ENCODE peak calls at places on chromosomes 13 and 19, in seven cellular contexts. B is GM12865, T is Peyer's patch, X is HepG2, Q is ovary, V is BJ, F is endodermal cell. Y is an unnamed sample.

GRCh38 chr13:60112771-60113170 is 51.0 kb downstream of the DIAPH3 start:
- DNase-seq in B (no peak), T (no peak), X (no peak), Q (no peak), V (no peak), F (no peak), Y (no peak)

GRCh38 chr19:49999371-50000010 is 25.7 kb downstream of the VRK3 start:
- DNase-seq in B (no peak), T (no peak), X (no peak), Q (no peak), V (no peak), F (no peak), Y (no peak)

GRCh38 chr13:76326343-76326742 is 559.9 kb downstream of the KCTD12 start:
- DNase-seq in B (no peak), T (no peak), X (no peak), Q (no peak), V (no peak), F (no peak), Y (no peak)

GRCh38 chr19:33703821-33704220 is 82.1 kb downstream of the CHST8 start:
- DNase-seq in B (no peak), T (peak), X (no peak), Q (peak), V (no peak), F (no peak), Y (no peak)

GRCh38 chr13:94660695-94661324 is 51.5 kb downstream of the SOX21 start:
- DNase-seq in B (peak), T (no peak), X (no peak), Q (no peak), V (no peak), F (no peak), Y (no peak)

GRCh38 chr13:76884571-76885202 is 1.5 kb downstream of the KCTD12 start:
- DNase-seq in B (peak), T (no peak), X (no peak), Q (no peak), V (no peak), F (no peak), Y (no peak)

GRCh38 chr19:45152504-45153338 is 8.1 kb downstream of the NKPD1 start:
- DNase-seq in B (peak), T (peak), X (no peak), Q (peak), V (no peak), F (peak), Y (no peak)

GRCh38 chr19:3725640-3726310 is 17.6 kb downstream of the TJP3 start:
- DNase-seq in B (no peak), T (peak), X (no peak), Q (no peak), V (no peak), F (peak), Y (no peak)

GRCh38 chr13:90532861-90533260 is 814.6 kb upstream of the MIR17HG start:
- DNase-seq in B (no peak), T (no peak), X (no peak), Q (no peak), V (no peak), F (no peak), Y (peak)

GRCh38 chr19:6135367-6135766 is at the start of gene ACSBG2:
- DNase-seq in B (no peak), T (no peak), X (no peak), Q (no peak), V (no peak), F (no peak), Y (no peak)

GRCh38 chr13:113789167-113789566 is 30.1 kb downstream of the TMEM255B start:
- DNase-seq in B (no peak), T (peak), X (no peak), Q (peak), V (no peak), F (peak), Y (no peak)

GRCh38 chr13:91162180-91162579 is 185.3 kb upstream of the MIR17HG start:
- DNase-seq in B (peak), T (no peak), X (no peak), Q (no peak), V (no peak), F (peak), Y (no peak)

GRCh38 chr19:55545913-55546495 is 661 bp upstream of the SBK3 start:
- DNase-seq in B (no peak), T (no peak), X (peak), Q (no peak), V (no peak), F (no peak), Y (no peak)

GRCh38 chr19:57935731-57936130 is 529 bp upstream of the ZNF418 start:
- DNase-seq in B (no peak), T (no peak), X (no peak), Q (no peak), V (no peak), F (no peak), Y (no peak)

GRCh38 chr13:113049521-113049941 is 56.1 kb upstream of the F7 start:
- DNase-seq in B (no peak), T (no peak), X (no peak), Q (no peak), V (no peak), F (no peak), Y (no peak)

GRCh38 chr19:46866407-46867132 is 5.8 kb downstream of the ARHGAP35 start:
- DNase-seq in B (no peak), T (no peak), X (peak), Q (no peak), V (no peak), F (no peak), Y (no peak)

GRCh38 chr13:113207890-113208423 is 512 bp downstream of the PCID2 start:
- DNase-seq in B (peak), T (no peak), X (peak), Q (no peak), V (no peak), F (peak), Y (no peak)

GRCh38 chr13:26502826-26503225 is 54.7 kb upstream of the WASF3 start:
- DNase-seq in B (peak), T (no peak), X (no peak), Q (no peak), V (no peak), F (peak), Y (no peak)

GRCh38 chr19:45205810-45206209 is 27.2 kb downstream of the BLOC1S3 start:
- DNase-seq in B (no peak), T (no peak), X (no peak), Q (no peak), V (no peak), F (no peak), Y (no peak)

GRCh38 chr19:38564981-38565685 is 52.6 kb downstream of the MAP4K1 start:
- DNase-seq in B (peak), T (no peak), X (no peak), Q (no peak), V (no peak), F (peak), Y (no peak)

GRCh38 chr13:30431269-30431950 is 9.1 kb downstream of the UBE2L5 start:
- DNase-seq in B (peak), T (no peak), X (no peak), Q (no peak), V (no peak), F (no peak), Y (no peak)

GRCh38 chr19:11092181-11092538 is 2.9 kb downstream of the LDLR start:
- DNase-seq in B (peak), T (no peak), X (peak), Q (no peak), V (no peak), F (no peak), Y (no peak)

GRCh38 chr13:30908416-30908980 is 2.4 kb downstream of the MEDAG start:
- DNase-seq in B (no peak), T (no peak), X (no peak), Q (peak), V (no peak), F (no peak), Y (no peak)

GRCh38 chr13:46570273-46570672 is 17.3 kb downstream of the LRCH1 start:
- DNase-seq in B (no peak), T (no peak), X (no peak), Q (no peak), V (no peak), F (no peak), Y (no peak)

GRCh38 chr13:102779426-102780159 is 6.0 kb upstream of the TEX30 start:
- DNase-seq in B (no peak), T (no peak), X (no peak), Q (no peak), V (no peak), F (no peak), Y (no peak)

GRCh38 chr13:75587679-75588078 is 38.1 kb downstream of the UCHL3 start:
- DNase-seq in B (no peak), T (no peak), X (peak), Q (no peak), V (no peak), F (peak), Y (no peak)

GRCh38 chr13:106277483-106278154 is 257.8 kb downstream of the EFNB2 start:
- DNase-seq in B (no peak), T (no peak), X (no peak), Q (no peak), V (no peak), F (peak), Y (no peak)

GRCh38 chr19:1957562-1958248 is 16.7 kb downstream of the CSNK1G2 start:
- DNase-seq in B (no peak), T (no peak), X (no peak), Q (no peak), V (no peak), F (no peak), Y (no peak)

GRCh38 chr19:1956868-1957492 is 16.0 kb downstream of the CSNK1G2 start:
- DNase-seq in B (no peak), T (no peak), X (no peak), Q (no peak), V (no peak), F (peak), Y (no peak)

GRCh38 chr19:1959928-1960589 is 19.1 kb downstream of the CSNK1G2 start:
- DNase-seq in B (no peak), T (no peak), X (no peak), Q (no peak), V (no peak), F (no peak), Y (no peak)

GRCh38 chr19:1962674-1963073 is 21.7 kb downstream of the CSNK1G2 start:
- DNase-seq in B (no peak), T (no peak), X (no peak), Q (no peak), V (no peak), F (no peak), Y (no peak)

DNA sequence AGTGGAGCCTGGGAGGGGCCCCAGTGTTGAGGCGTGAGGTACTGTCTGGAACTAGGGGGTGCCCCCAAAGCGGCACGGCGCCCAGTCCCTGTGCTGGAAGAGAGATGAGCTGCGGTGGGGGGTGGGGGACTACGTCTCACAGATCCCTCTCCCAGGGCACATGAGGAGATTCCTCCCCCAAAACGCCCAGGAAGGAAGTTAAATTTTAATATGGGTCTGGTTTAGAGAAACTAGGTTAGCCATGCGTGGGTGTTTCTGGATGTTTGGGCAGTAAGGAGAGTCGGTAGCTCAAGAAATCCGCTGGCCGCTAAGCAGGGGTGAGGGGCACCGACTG is 20.5 kb downstream of the CSNK1G2 start:
- DNase-seq in B (no peak), T (no peak), X (no peak), Q (peak), V (no peak), F (no peak), Y (no peak)
- H3K4me3 ChIP-seq in B (no peak), T (no peak), X (no peak), Q (no peak), V (no peak), F (no peak), Y (no peak)

GRCh38 chr19:35935911-35936737 is at the start of gene LRFN3:
- DNase-seq in B (peak), T (peak), X (peak), Q (peak), V (no peak), F (peak), Y (peak)

GRCh38 chr19:35931874-35932202 is 4.3 kb upstream of the LRFN3 start:
- DNase-seq in B (no peak), T (no peak), X (no peak), Q (no peak), V (no peak), F (no peak), Y (no peak)

GRCh38 chr19:35932291-35932936 is 3.8 kb upstream of the LRFN3 start:
- DNase-seq in B (no peak), T (no peak), X (no peak), Q (no peak), V (no peak), F (no peak), Y (no peak)

GRCh38 chr19:35928507-35928906 is 7.7 kb upstream of the LRFN3 start:
- DNase-seq in B (no peak), T (no peak), X (no peak), Q (no peak), V (no peak), F (no peak), Y (no peak)

DNA sequence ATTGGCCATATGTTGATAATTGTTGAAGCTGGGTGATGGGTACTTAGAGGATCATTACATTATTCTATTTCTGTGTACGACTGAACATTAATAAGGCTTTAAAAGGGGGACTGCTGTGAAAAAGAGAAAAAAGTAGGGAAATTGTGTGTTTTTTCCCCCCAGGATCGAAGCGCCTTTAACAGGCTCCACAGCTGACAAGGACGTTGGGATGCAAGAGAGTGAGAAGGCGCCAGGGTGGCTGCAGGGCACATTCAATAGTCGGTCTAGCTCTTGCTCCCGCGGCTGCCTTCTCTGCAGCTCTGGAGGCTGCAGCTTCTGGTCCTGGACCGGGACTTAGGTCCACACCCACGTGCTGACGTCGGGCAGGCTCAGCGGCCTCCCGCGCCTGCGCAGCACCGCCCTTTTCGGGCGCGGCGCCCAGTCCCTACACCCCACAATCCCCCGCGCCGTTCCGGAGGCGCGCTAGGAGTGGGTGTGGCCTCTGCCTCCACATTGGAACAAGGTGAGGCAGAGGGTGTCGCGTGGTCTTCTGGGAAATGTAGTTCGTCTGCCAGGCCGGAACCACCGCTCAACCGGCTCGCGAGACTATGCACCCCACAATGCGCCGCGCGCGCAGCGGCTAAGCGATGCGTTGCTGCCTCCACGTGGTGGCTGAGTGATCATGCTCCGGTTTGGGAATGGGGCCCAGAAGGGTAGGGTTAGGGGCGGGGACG is 4.9 kb upstream of the LRFN3 start:
- DNase-seq in B (peak), T (peak), X (peak), Q (peak), V (peak), F (peak), Y (peak)
- TF ChIP-seq CTCF in B (peak), T (peak), X (peak), Q (peak), V (peak), F (peak), Y (peak)

DNA sequence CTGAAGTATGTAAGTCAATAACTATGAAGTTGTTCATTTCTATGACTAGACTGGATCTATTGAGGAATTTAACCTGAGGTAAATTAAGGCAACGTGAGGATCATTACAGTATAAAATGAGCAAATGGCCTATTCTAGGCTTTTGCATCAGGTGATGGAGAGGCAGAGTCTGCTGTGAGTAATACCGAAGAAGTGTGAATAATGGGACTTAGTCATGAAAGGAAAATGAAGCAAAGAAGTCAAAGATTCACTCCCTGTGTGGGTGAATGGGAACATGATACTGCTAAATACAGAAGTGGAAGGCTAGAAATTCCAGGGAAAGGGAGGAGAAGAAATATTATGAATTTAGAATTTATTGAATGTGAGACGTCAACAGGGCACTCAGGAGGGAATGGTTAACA is 774.1 kb downstream of the LIG4 start:
- DNase-seq in B (no peak), T (no peak), X (no peak), Q (no peak), V (no peak), F (no peak), Y (no peak)
- H3K4me3 ChIP-seq in B (no peak), T (no peak), X (no peak), Q (no peak), V (no peak), F (no peak), Y (no peak)

GRCh38 chr13:32023096-32023495 is 8.5 kb upstream of the FRY start:
- DNase-seq in B (no peak), T (no peak), X (no peak), Q (no peak), V (no peak), F (no peak), Y (peak)

GRCh38 chr13:32021785-32022184 is 9.8 kb upstream of the FRY start:
- DNase-seq in B (no peak), T (no peak), X (no peak), Q (no peak), V (no peak), F (no peak), Y (no peak)

GRCh38 chr13:32024750-32025149 is 6.8 kb upstream of the FRY start:
- DNase-seq in B (no peak), T (no peak), X (no peak), Q (no peak), V (no peak), F (no peak), Y (no peak)

GRCh38 chr13:32022292-32022691 is 9.3 kb upstream of the FRY start:
- DNase-seq in B (no peak), T (no peak), X (no peak), Q (no peak), V (no peak), F (no peak), Y (no peak)

GRCh38 chr13:32023698-32024097 is 7.9 kb upstream of the FRY start:
- DNase-seq in B (no peak), T (no peak), X (no peak), Q (no peak), V (no peak), F (no peak), Y (no peak)
- TF ChIP-seq CTCF in B (no peak), T (peak), X (no peak), Q (no peak), V (peak), F (peak), Y (peak)

GRCh38 chr13:99176309-99177276 is 24.1 kb upstream of the UBAC2 start:
- DNase-seq in B (peak), T (peak), X (peak), Q (peak), V (no peak), F (peak), Y (no peak)
- H3K4me3 ChIP-seq in B (no peak), T (no peak), X (no peak), Q (no peak), V (no peak), F (no peak), Y (no peak)

DNA sequence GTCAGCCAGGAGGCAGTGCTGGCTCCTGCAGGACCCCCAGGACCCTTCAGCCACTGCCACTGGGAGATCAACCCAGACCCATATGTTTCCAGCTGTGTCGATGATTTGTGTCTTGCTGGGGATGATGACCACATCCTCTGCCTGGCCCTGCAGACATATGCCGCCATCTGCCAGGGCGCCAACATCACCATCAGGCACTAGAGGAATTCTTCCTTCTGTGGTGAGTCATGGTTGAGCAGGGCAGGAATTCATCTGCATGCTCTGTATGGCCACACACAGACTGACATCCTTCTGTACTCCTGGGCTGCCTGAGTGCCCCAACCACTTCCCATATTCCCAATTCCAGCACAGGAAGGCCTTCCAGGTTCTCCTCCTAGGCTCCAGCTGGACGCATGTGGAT is 27.1 kb upstream of the FXYD3 start:
- DNase-seq in B (no peak), T (no peak), X (no peak), Q (no peak), V (peak), F (no peak), Y (no peak)
- TF ChIP-seq CTCF in B (no peak), T (no peak), X (no peak), Q (no peak), V (no peak), F (no peak), Y (no peak)

GRCh38 chr19:1446713-1447564 is 3.0 kb upstream of the APC2 start:
- DNase-seq in B (no peak), T (no peak), X (no peak), Q (peak), V (no peak), F (peak), Y (no peak)
- H3K4me3 ChIP-seq in B (no peak), T (peak), X (no peak), Q (no peak), V (no peak), F (peak), Y (no peak)

DNA sequence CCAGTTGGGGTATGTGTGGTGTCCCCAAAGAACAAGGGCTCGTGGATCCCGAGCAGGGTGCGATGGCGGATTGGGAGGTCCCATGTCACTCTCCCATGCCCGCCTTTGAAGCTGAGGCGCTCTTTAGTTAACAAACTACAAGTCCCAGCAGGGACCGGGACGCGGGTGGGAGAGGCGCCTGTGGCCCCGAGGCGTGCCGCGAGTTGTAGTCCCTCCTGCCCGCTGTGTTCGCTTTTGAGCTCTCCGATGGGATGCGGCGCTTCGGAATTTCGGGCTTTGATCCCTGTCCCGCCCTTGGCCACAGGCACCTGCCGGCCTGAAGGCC is 10.9 kb downstream of the CYTH2 start:
- DNase-seq in B (no peak), T (no peak), X (no peak), Q (peak), V (no peak), F (no peak), Y (no peak)
- TF ChIP-seq CTCF in B (no peak), T (no peak), X (no peak), Q (no peak), V (no peak), F (no peak), Y (no peak)